ENCODE peak calls at places on chromosomes 2 and 18, in nine cellular contexts. P is neuronal stem cell, G is sigmoid colon, M is A549, K is dorsolateral prefrontal cortex, B is brain microvascular endothelial cell, V is pancreas, C is fibroblast of lung, L is K562. D is an unnamed sample.

GRCh38 chr2:34663314-34663713 is 1064.2 kb upstream of the FAM98A start:
- DNase-seq in B (no peak), G (no peak), V (no peak), P (no peak), K (no peak), M (no peak), C (no peak), L (no peak), D (no peak)

GRCh38 chr2:207115715-207116364 is 49.9 kb downstream of the KLF7 start:
- DNase-seq in C (peak; percentile 68), B (no peak), V (no peak), G (peak; percentile 74), P (no peak), M (no peak), K (peak; percentile 69), L (no peak), D (no peak)

GRCh38 chr2:26739514-26739913 is 24.6 kb upstream of the SLC35F6 start:
- DNase-seq in K (no peak), C (no peak), L (no peak), G (no peak), B (no peak), P (no peak), M (no peak), V (no peak), D (no peak)

GRCh38 chr2:10395893-10396292 is 52.2 kb downstream of the ODC1 start:
- DNase-seq in M (no peak), C (no peak), G (no peak), B (no peak), K (no peak), L (no peak), P (no peak), V (no peak), D (no peak)

GRCh38 chr2:231531408-231532188 is 1.4 kb upstream of the NMUR1 start:
- DNase-seq in P (no peak), M (no peak), C (peak; percentile 22), G (peak; percentile 38), K (no peak), L (no peak), B (no peak), V (no peak), D (no peak)

GRCh38 chr2:28263690-28264089 is 129.0 kb upstream of the FOSL2 start:
- DNase-seq in L (no peak), G (no peak), K (no peak), B (no peak), P (peak; percentile 35), V (no peak), C (no peak), M (no peak), D (no peak)

GRCh38 chr2:96207073-96207777 is 1.4 kb downstream of the STARD7 start:
- DNase-seq in G (no peak), C (no peak), P (no peak), K (no peak), M (no peak), V (no peak), L (no peak), B (no peak), D (peak; percentile 25)

GRCh38 chr2:147170932-147171331 is 673.9 kb upstream of the ACVR2A start:
- DNase-seq in M (no peak), P (no peak), G (no peak), B (no peak), V (no peak), L (no peak), C (no peak), K (no peak), D (no peak)

GRCh38 chr2:8455236-8456148 is 226.4 kb upstream of the ID2 start:
- DNase-seq in M (no peak), B (no peak), K (no peak), V (no peak), G (peak; percentile 57), P (no peak), C (no peak), L (no peak), D (no peak)

GRCh38 chr2:2843969-2844548 is 513.0 kb upstream of the MYT1L start:
- DNase-seq in L (peak; percentile 19), G (no peak), M (no peak), B (no peak), V (peak; percentile 29), K (no peak), C (no peak), P (no peak), D (no peak)

GRCh38 chr2:207291287-207292249 is 125.8 kb upstream of the KLF7 start:
- DNase-seq in C (no peak), L (no peak), P (no peak), M (no peak), G (no peak), K (no peak), V (no peak), B (no peak), D (no peak)

GRCh38 chr2:6452702-6453481 is 412.8 kb downstream of the CMPK2 start:
- DNase-seq in G (no peak), P (no peak), K (no peak), M (peak; percentile 3), C (no peak), L (no peak), B (peak; percentile 2), V (no peak), D (no peak)

GRCh38 chr2:21291281-21291825 is 167.6 kb downstream of the TDRD15 start:
- DNase-seq in C (no peak), G (no peak), M (no peak), B (no peak), P (no peak), V (no peak), K (no peak), L (no peak), D (no peak)

GRCh38 chr2:181573140-181573736 is 83.7 kb downstream of the CERKL start:
- DNase-seq in V (no peak), P (peak; percentile 17), C (peak; percentile 63), M (peak; percentile 40), K (no peak), B (peak; percentile 28), L (no peak), G (no peak), D (no peak)

GRCh38 chr2:26645792-26646191 is 4.6 kb upstream of the CIB4 start:
- DNase-seq in G (no peak), P (no peak), M (no peak), L (no peak), B (no peak), C (no peak), V (no peak), K (no peak), D (peak; percentile 27)

GRCh38 chr18:5667356-5667755 is 123.6 kb upstream of the EPB41L3 start:
- DNase-seq in L (no peak), P (no peak), G (no peak), K (no peak), B (no peak), M (no peak), C (no peak), V (no peak), D (no peak)

GRCh38 chr2:100819365-100820345 is at the start of gene NPAS2:
- DNase-seq in V (peak; percentile 58), K (no peak), P (no peak), L (peak; percentile 18), B (no peak), G (peak; percentile 77), C (peak; percentile 65), M (peak; percentile 64), D (peak; percentile 6)

GRCh38 chr2:210440206-210440605 is 36.4 kb downstream of the LANCL1 start:
- DNase-seq in V (no peak), C (no peak), P (no peak), L (no peak), K (no peak), G (no peak), B (no peak), M (no peak), D (no peak)

GRCh38 chr2:189179607-189179979 is at the start of gene COL5A2:
- DNase-seq in V (no peak), K (no peak), C (peak; percentile 95), G (peak; percentile 79), B (peak; percentile 94), M (peak; percentile 86), P (peak; percentile 40), L (no peak), D (peak; percentile 86)

GRCh38 chr2:71720283-71720560 is 266.9 kb downstream of the DYSF start:
- DNase-seq in K (no peak), M (no peak), G (no peak), C (no peak), B (no peak), V (no peak), L (no peak), P (no peak), D (peak; percentile 47)
- H3K27ac ChIP-seq in K (no peak overlapping the region), M (no peak overlapping the region), G (peak overlapping the region; percentile 28), C (no peak overlapping the region), B (no peak overlapping the region), V (no peak overlapping the region), L (no peak overlapping the region), P (no peak overlapping the region), D (no peak overlapping the region)

GRCh38 chr2:44778671-44779476 is 162.6 kb upstream of the SIX3 start:
- DNase-seq in K (no peak), M (no peak), P (peak; percentile 80), C (no peak), L (no peak), V (no peak), G (no peak), B (no peak), D (no peak)

GRCh38 chr2:44779793-44780192 is 161.7 kb upstream of the SIX3 start:
- DNase-seq in M (no peak), K (no peak), L (no peak), C (no peak), P (no peak), V (no peak), G (no peak), B (no peak), D (no peak)

GRCh38 chr2:44778221-44778654 is 163.3 kb upstream of the SIX3 start:
- DNase-seq in P (peak; percentile 59), C (no peak), L (no peak), M (no peak), G (no peak), K (no peak), V (no peak), B (no peak), D (no peak)

GRCh38 chr2:44776924-44777480 is 164.5 kb upstream of the SIX3 start:
- DNase-seq in V (no peak), B (no peak), K (no peak), P (no peak), C (no peak), M (no peak), G (no peak), L (no peak), D (no peak)

GRCh38 chr2:44777542-44777941 is 164.0 kb upstream of the SIX3 start:
- DNase-seq in L (peak; percentile 42), K (no peak), V (no peak), P (no peak), G (no peak), C (no peak), M (no peak), B (no peak), D (no peak)
- H3K4me3 ChIP-seq in L (no peak overlapping the region), K (no peak overlapping the region), V (no peak overlapping the region), P (peak overlapping the region; percentile 28), G (no peak overlapping the region), C (no peak overlapping the region), M (no peak overlapping the region), B (no peak overlapping the region), D (no peak overlapping the region)

GRCh38 chr2:203533696-203534471 is 1.2 kb downstream of the RAPH1 start:
- DNase-seq in G (no peak), V (no peak), M (peak; percentile 27), K (no peak), L (no peak), P (peak; percentile 9), C (peak; percentile 81), B (peak; percentile 27), D (peak; percentile 56)
- H3K27ac ChIP-seq in G (peak overlapping the region; percentile 88), V (peak overlapping the region; percentile 37), M (peak overlapping the region; percentile 93), K (peak overlapping the region; percentile 90), L (no peak overlapping the region), P (no peak overlapping the region), C (peak overlapping the region; percentile 73), B (peak overlapping the region; percentile 93), D (peak overlapping the region; percentile 93)

GRCh38 chr2:120922571-120923332 is 187.1 kb downstream of the GLI2 start:
- DNase-seq in V (no peak), G (no peak), C (no peak), M (no peak), B (no peak), P (no peak), K (no peak), L (no peak), D (no peak)
- H3K4me3 ChIP-seq in V (no peak overlapping the region), G (no peak overlapping the region), C (no peak overlapping the region), M (no peak overlapping the region), B (no peak overlapping the region), P (no peak overlapping the region), K (no peak overlapping the region), L (no peak overlapping the region), D (no peak overlapping the region)